ENCODE peak calls at places on chromosome 9, in four cellular contexts. One of them, this sample, is unnamed.

GRCh38 chr9:127746959-127747569 is 12.0 kb upstream of the TOR2A start:
- DNase-seq in left ventricle myocardium inferior: no peak
- DNase-seq in fibroblast of lung: no peak
- DNase-seq in kidney: no peak
- DNase-seq in this sample: no peak

GRCh38 chr9:18184034-18184800 is 289.7 kb upstream of the ADAMTSL1 start:
- DNase-seq in left ventricle myocardium inferior: no peak
- DNase-seq in fibroblast of lung: no peak
- DNase-seq in kidney: no peak
- DNase-seq in this sample: no peak

GRCh38 chr9:114491430-114492003 is 13.8 kb downstream of the WHRN start:
- DNase-seq in left ventricle myocardium inferior: no peak
- DNase-seq in fibroblast of lung: no peak
- DNase-seq in kidney: peak; percentile 42
- DNase-seq in this sample: no peak

GRCh38 chr9:121026260-121026691 is 23.8 kb downstream of the C5 start:
- DNase-seq in left ventricle myocardium inferior: no peak
- DNase-seq in fibroblast of lung: no peak
- DNase-seq in kidney: no peak
- DNase-seq in this sample: no peak

GRCh38 chr9:72809586-72809985 is 143.3 kb downstream of the ALDH1A1 start:
- DNase-seq in left ventricle myocardium inferior: no peak
- DNase-seq in fibroblast of lung: no peak
- DNase-seq in kidney: no peak
- DNase-seq in this sample: no peak

GRCh38 chr9:103152473-103152872 is 157.3 kb downstream of the CYLC2 start:
- DNase-seq in left ventricle myocardium inferior: no peak
- DNase-seq in fibroblast of lung: no peak
- DNase-seq in kidney: no peak
- DNase-seq in this sample: no peak

GRCh38 chr9:13568851-13569618 is 289.5 kb upstream of the MPDZ start:
- DNase-seq in left ventricle myocardium inferior: peak; percentile 17
- DNase-seq in fibroblast of lung: no peak
- DNase-seq in kidney: no peak
- DNase-seq in this sample: no peak

GRCh38 chr9:126502417-126503332 is 111.1 kb upstream of the LMX1B start:
- DNase-seq in left ventricle myocardium inferior: no peak
- DNase-seq in fibroblast of lung: no peak
- DNase-seq in kidney: peak; percentile 72
- DNase-seq in this sample: no peak

GRCh38 chr9:114038724-114039313 is 39.3 kb downstream of the AMBP start:
- DNase-seq in left ventricle myocardium inferior: no peak
- DNase-seq in fibroblast of lung: no peak
- DNase-seq in kidney: no peak
- DNase-seq in this sample: no peak

GRCh38 chr9:93677061-93677571 is 100.7 kb downstream of the PHF2 start:
- DNase-seq in left ventricle myocardium inferior: peak; percentile 7
- DNase-seq in fibroblast of lung: no peak
- DNase-seq in kidney: peak; percentile 51
- DNase-seq in this sample: peak; percentile 14

GRCh38 chr9:109143881-109144562 is 23.0 kb downstream of the FRRS1L start:
- DNase-seq in left ventricle myocardium inferior: no peak
- DNase-seq in fibroblast of lung: peak; percentile 24
- DNase-seq in kidney: no peak
- DNase-seq in this sample: no peak

GRCh38 chr9:97293207-97293721 is 14.2 kb upstream of the CCDC180 start:
- DNase-seq in left ventricle myocardium inferior: peak; percentile 65
- DNase-seq in fibroblast of lung: peak; percentile 39
- DNase-seq in kidney: peak; percentile 60
- DNase-seq in this sample: no peak

GRCh38 chr9:85158512-85158911 is 489.0 kb downstream of the NTRK2 start:
- DNase-seq in left ventricle myocardium inferior: no peak
- DNase-seq in fibroblast of lung: no peak
- DNase-seq in kidney: no peak
- DNase-seq in this sample: no peak

GRCh38 chr9:4762889-4763521 is 22.0 kb upstream of the AK3 start:
- DNase-seq in left ventricle myocardium inferior: no peak
- DNase-seq in fibroblast of lung: no peak
- DNase-seq in kidney: peak; percentile 84
- DNase-seq in this sample: peak; percentile 69

GRCh38 chr9:132791699-132792240 is 86.3 kb downstream of the AK8 start:
- DNase-seq in left ventricle myocardium inferior: no peak
- DNase-seq in fibroblast of lung: no peak
- DNase-seq in kidney: no peak
- DNase-seq in this sample: no peak

GRCh38 chr9:3401556-3401955 is 124.2 kb downstream of the RFX3 start:
- DNase-seq in left ventricle myocardium inferior: no peak
- DNase-seq in fibroblast of lung: no peak
- DNase-seq in kidney: no peak
- DNase-seq in this sample: no peak

GRCh38 chr9:109733690-109734089 is 46.3 kb upstream of the PALM2AKAP2 start:
- DNase-seq in left ventricle myocardium inferior: no peak
- DNase-seq in fibroblast of lung: peak; percentile 87
- DNase-seq in kidney: no peak
- DNase-seq in this sample: no peak

GRCh38 chr9:3441197-3441816 is 84.5 kb downstream of the RFX3 start:
- DNase-seq in left ventricle myocardium inferior: no peak
- DNase-seq in fibroblast of lung: peak; percentile 83
- DNase-seq in kidney: no peak
- DNase-seq in this sample: no peak

GRCh38 chr9:76023715-76024195 is 133.3 kb downstream of the PCSK5 start:
- DNase-seq in left ventricle myocardium inferior: no peak
- DNase-seq in fibroblast of lung: no peak
- DNase-seq in kidney: no peak
- DNase-seq in this sample: no peak

GRCh38 chr9:19630762-19631161 is 158.1 kb downstream of the SLC24A2 start:
- DNase-seq in left ventricle myocardium inferior: no peak
- DNase-seq in fibroblast of lung: no peak
- DNase-seq in kidney: no peak
- DNase-seq in this sample: no peak

GRCh38 chr9:23554691-23555090 is 271.3 kb downstream of the ELAVL2 start:
- DNase-seq in left ventricle myocardium inferior: no peak
- DNase-seq in fibroblast of lung: no peak
- DNase-seq in kidney: no peak
- DNase-seq in this sample: no peak

GRCh38 chr9:23555849-23556248 is 270.2 kb downstream of the ELAVL2 start:
- DNase-seq in left ventricle myocardium inferior: no peak
- DNase-seq in fibroblast of lung: no peak
- DNase-seq in kidney: no peak
- DNase-seq in this sample: no peak

GRCh38 chr9:23551929-23552707 is 273.9 kb downstream of the ELAVL2 start:
- DNase-seq in left ventricle myocardium inferior: no peak
- DNase-seq in fibroblast of lung: no peak
- DNase-seq in kidney: no peak
- DNase-seq in this sample: no peak

GRCh38 chr9:23551171-23551795 is 274.8 kb downstream of the ELAVL2 start:
- DNase-seq in left ventricle myocardium inferior: no peak
- DNase-seq in fibroblast of lung: no peak
- DNase-seq in kidney: no peak
- DNase-seq in this sample: no peak

GRCh38 chr9:23552876-23553275 is 273.2 kb downstream of the ELAVL2 start:
- DNase-seq in left ventricle myocardium inferior: no peak
- DNase-seq in fibroblast of lung: no peak
- DNase-seq in kidney: no peak
- DNase-seq in this sample: no peak
- H3K4me3 ChIP-seq in left ventricle myocardium inferior: no peak overlapping the region
- H3K4me3 ChIP-seq in fibroblast of lung: no peak overlapping the region
- H3K4me3 ChIP-seq in kidney: no peak overlapping the region
- H3K4me3 ChIP-seq in this sample: no peak overlapping the region

DNA sequence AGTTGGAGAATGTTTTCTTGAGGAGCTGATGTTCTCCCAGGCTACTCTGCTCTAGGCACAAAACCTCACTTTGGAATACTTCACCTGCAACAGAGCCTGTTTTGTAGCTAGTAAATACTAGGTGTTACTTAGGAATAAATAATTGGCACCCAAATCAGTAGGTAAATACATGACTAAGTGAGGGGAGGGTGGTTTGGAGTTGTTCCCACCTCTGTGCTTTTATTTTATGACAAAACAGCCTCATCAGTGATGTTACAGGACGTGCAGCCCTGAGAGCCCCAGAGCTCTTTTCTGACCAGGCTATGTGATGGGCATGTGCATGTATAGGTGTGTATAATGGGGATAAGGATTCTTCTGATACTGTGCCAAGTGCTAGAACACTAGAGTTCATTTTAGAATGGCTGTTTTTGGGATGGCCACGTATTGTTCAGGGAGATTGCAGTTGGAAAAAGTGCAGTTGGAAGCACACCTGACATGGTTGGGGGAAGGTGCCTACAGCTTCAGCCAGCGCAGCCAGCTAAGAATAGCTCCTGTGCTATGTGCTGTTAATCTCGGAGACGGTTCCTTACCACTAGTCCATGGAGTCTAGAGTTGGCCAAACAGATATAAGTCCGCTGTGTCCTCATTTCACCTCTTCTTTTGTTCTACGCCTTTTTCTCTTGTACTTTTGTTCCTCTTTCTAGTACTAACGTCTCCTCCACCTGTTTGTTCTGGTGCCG is 284.8 kb downstream of the FANCC start:
- DNase-seq in left ventricle myocardium inferior: no peak
- DNase-seq in fibroblast of lung: no peak
- DNase-seq in kidney: no peak
- DNase-seq in this sample: no peak
- H3K4me1 ChIP-seq in left ventricle myocardium inferior: peaks cover 100% of the 10 kb centered on the region
- H3K4me1 ChIP-seq in fibroblast of lung: peaks cover 10% of the 10 kb centered on the region
- H3K4me1 ChIP-seq in kidney: peaks cover 48% of the 10 kb centered on the region
- H3K4me1 ChIP-seq in this sample: peaks cover 74% of the 10 kb centered on the region

DNA sequence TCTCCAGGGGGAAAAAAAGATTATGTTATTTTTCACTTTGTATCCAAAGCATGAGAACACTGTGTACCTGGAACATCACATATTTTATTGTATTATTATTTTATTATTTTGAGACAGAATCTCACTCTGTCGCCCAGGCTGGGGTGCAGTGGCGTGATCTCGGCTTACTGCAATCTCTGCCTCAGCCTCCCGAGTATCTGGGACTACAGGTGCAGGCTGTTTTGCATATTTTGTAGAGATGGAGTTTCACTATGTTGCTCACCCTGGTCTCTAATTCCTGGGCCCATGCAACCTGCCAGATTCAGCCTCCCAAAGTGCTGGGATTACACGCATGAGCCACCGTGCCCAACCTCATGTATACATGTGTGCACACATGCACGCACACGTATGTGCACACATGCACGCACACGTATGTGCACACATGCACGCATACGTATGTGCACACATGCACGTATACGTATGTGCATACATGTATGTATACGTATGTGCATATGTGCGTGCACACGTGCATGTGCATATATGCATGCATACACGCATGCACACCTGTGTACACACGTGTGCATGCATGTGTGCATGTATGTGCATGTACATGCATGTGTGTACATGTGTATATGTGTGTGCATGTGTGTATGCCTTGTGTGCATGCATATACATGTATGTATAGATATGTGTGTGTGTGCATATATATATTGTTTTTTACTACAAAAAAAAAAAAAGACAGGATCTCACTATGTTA is 9.5 kb upstream of the UGCG start:
- DNase-seq in left ventricle myocardium inferior: no peak
- DNase-seq in fibroblast of lung: no peak
- DNase-seq in kidney: no peak
- DNase-seq in this sample: no peak
- TF ChIP-seq CTCF in left ventricle myocardium inferior: no peak
- TF ChIP-seq CTCF in fibroblast of lung: no peak
- TF ChIP-seq CTCF in kidney: no peak
- TF ChIP-seq CTCF in this sample: no peak

GRCh38 chr9:98567540-98568233 is 141.0 kb downstream of the GABBR2 start:
- DNase-seq in left ventricle myocardium inferior: no peak
- DNase-seq in fibroblast of lung: no peak
- DNase-seq in kidney: no peak
- DNase-seq in this sample: no peak
- H3K4me3 ChIP-seq in left ventricle myocardium inferior: no peak overlapping the region
- H3K4me3 ChIP-seq in fibroblast of lung: no peak overlapping the region
- H3K4me3 ChIP-seq in kidney: no peak overlapping the region
- H3K4me3 ChIP-seq in this sample: no peak overlapping the region

GRCh38 chr9:131403493-131403773 is 9.5 kb downstream of the PRRC2B start:
- DNase-seq in left ventricle myocardium inferior: no peak
- DNase-seq in fibroblast of lung: no peak
- DNase-seq in kidney: no peak
- DNase-seq in this sample: no peak

GRCh38 chr9:131405429-131405828 is 11.5 kb downstream of the PRRC2B start:
- DNase-seq in left ventricle myocardium inferior: peak; percentile 69
- DNase-seq in fibroblast of lung: no peak
- DNase-seq in kidney: no peak
- DNase-seq in this sample: no peak

GRCh38 chr9:131405858-131406566 is 12.1 kb downstream of the PRRC2B start:
- DNase-seq in left ventricle myocardium inferior: peak; percentile 37
- DNase-seq in fibroblast of lung: no peak
- DNase-seq in kidney: no peak
- DNase-seq in this sample: no peak

GRCh38 chr9:131404987-131405386 is 11.1 kb downstream of the PRRC2B start:
- DNase-seq in left ventricle myocardium inferior: no peak
- DNase-seq in fibroblast of lung: no peak
- DNase-seq in kidney: no peak
- DNase-seq in this sample: no peak

DNA sequence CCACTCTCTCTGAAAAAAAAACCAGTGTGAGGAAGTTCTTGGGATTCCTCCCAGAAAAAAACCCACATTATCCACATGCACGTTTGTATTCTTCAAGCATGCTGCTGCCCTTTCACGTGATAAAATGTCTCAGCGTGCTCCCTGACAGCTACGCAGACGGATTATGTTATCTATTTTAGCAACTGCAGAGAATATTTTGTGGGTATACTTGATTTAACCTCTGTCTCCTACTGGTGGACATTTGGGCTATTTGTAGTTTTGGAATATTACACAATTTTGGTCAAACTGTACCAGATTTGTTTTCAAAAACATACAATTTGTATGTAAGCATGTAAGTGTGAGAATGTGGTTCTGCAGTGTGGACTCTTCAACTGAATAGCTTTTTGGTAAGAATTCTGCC is 10.7 kb downstream of the PRRC2B start:
- DNase-seq in left ventricle myocardium inferior: no peak
- DNase-seq in fibroblast of lung: peak; percentile 65
- DNase-seq in kidney: no peak
- DNase-seq in this sample: no peak
- H3K4me1 ChIP-seq in left ventricle myocardium inferior: peaks cover 100% of the 10 kb centered on the region
- H3K4me1 ChIP-seq in fibroblast of lung: peaks cover 50% of the 10 kb centered on the region
- H3K4me1 ChIP-seq in kidney: peaks cover 48% of the 10 kb centered on the region
- H3K4me1 ChIP-seq in this sample: peaks cover 100% of the 10 kb centered on the region

GRCh38 chr9:131752231-131752884 is 12.5 kb upstream of the RAPGEF1 start:
- DNase-seq in left ventricle myocardium inferior: no peak
- DNase-seq in fibroblast of lung: no peak
- DNase-seq in kidney: no peak
- DNase-seq in this sample: no peak
- TF ChIP-seq CTCF in left ventricle myocardium inferior: no peak
- TF ChIP-seq CTCF in fibroblast of lung: no peak
- TF ChIP-seq CTCF in kidney: no peak
- TF ChIP-seq CTCF in this sample: no peak